ENCODE peak calls at places on chromosomes 12 and 14, in ten cellular contexts. M is neural progenitor cell; S is mucosa of descending colon; K is tibial nerve; O is Caco-2; C is Peyer's patch; Z is A549; J is CD4-positive, alpha-beta memory T cell; Y is fibroblast of lung; N is sigmoid colon. P is an unnamed sample.

GRCh38 chr14:65229431-65230286 is 127.3 kb upstream of the MAX start:
- DNase-seq in M (peak; percentile 68), S (peak; percentile 70), K (peak; percentile 36), O (peak; percentile 47), C (peak; percentile 76), Z (no peak), J (no peak), Y (peak; percentile 51), N (no peak), P (no peak)

GRCh38 chr14:21346532-21347135 is 37.2 kb downstream of the SUPT16H start:
- DNase-seq in M (no peak), S (no peak), K (no peak), O (no peak), C (no peak), Z (no peak), J (no peak), Y (peak; percentile 43), N (no peak), P (no peak)

GRCh38 chr12:85301054-85301453 is 21.0 kb downstream of the ALX1 start:
- DNase-seq in M (no peak), S (no peak), K (no peak), O (no peak), C (no peak), Z (no peak), J (no peak), Y (no peak), N (no peak), P (no peak)

GRCh38 chr12:44307506-44308168 is 471.8 kb downstream of the TMEM117 start:
- DNase-seq in M (no peak), S (no peak), K (no peak), O (no peak), C (no peak), Z (no peak), J (no peak), Y (no peak), N (no peak), P (no peak)

GRCh38 chr14:70881549-70882174 is 25.6 kb upstream of the PCNX1 start:
- DNase-seq in M (no peak), S (no peak), K (no peak), O (no peak), C (no peak), Z (no peak), J (no peak), Y (no peak), N (no peak), P (no peak)

GRCh38 chr12:100716949-100717732 is 77.4 kb upstream of the ANO4 start:
- DNase-seq in M (peak; percentile 81), S (peak; percentile 42), K (no peak), O (no peak), C (no peak), Z (peak; percentile 28), J (no peak), Y (peak; percentile 13), N (no peak), P (no peak)

GRCh38 chr12:71873821-71874220 is 34.3 kb downstream of the TBC1D15 start:
- DNase-seq in M (no peak), S (no peak), K (no peak), O (no peak), C (no peak), Z (no peak), J (no peak), Y (no peak), N (no peak), P (no peak)

GRCh38 chr12:28611115-28611435 is 420.8 kb downstream of the CCDC91 start:
- DNase-seq in M (no peak), S (no peak), K (no peak), O (no peak), C (no peak), Z (no peak), J (no peak), Y (peak; percentile 93), N (no peak), P (no peak)

GRCh38 chr12:47778842-47779241 is 5.8 kb downstream of the SLC48A1 start:
- DNase-seq in M (no peak), S (peak; percentile 55), K (no peak), O (no peak), C (no peak), Z (no peak), J (no peak), Y (no peak), N (peak; percentile 73), P (no peak)

GRCh38 chr12:67137256-67137655 is 131.9 kb upstream of the CAND1 start:
- DNase-seq in M (no peak), S (no peak), K (no peak), O (no peak), C (no peak), Z (no peak), J (no peak), Y (no peak), N (no peak), P (no peak)

GRCh38 chr12:56358836-56359532 is 923 bp downstream of the STAT2 start:
- DNase-seq in M (no peak), S (no peak), K (peak; percentile 40), O (no peak), C (no peak), Z (no peak), J (no peak), Y (peak; percentile 89), N (peak; percentile 66), P (peak; percentile 51)

GRCh38 chr14:95520346-95520745 is 3.9 kb upstream of the SYNE3 start:
- DNase-seq in M (no peak), S (no peak), K (no peak), O (no peak), C (no peak), Z (no peak), J (no peak), Y (no peak), N (no peak), P (no peak)

GRCh38 chr14:106831322-106831720 is 1304.9 kb downstream of the TMEM121 start:
- DNase-seq in M (no peak), S (peak; percentile 71), K (no peak), O (no peak), C (no peak), Z (no peak), J (peak; percentile 35), Y (no peak), N (no peak), P (no peak)

GRCh38 chr12:28882444-28882843 is 266.6 kb upstream of the FAR2 start:
- DNase-seq in M (no peak), S (no peak), K (no peak), O (no peak), C (no peak), Z (no peak), J (no peak), Y (peak; percentile 28), N (no peak), P (no peak)

GRCh38 chr12:109701064-109701463 is 12.6 kb upstream of the FAM222A start:
- DNase-seq in M (no peak), S (no peak), K (no peak), O (no peak), C (no peak), Z (no peak), J (no peak), Y (no peak), N (no peak), P (no peak)

GRCh38 chr14:25032092-25032784 is 17.7 kb downstream of the STXBP6 start:
- DNase-seq in M (no peak), S (no peak), K (no peak), O (peak; percentile 67), C (no peak), Z (no peak), J (no peak), Y (no peak), N (no peak), P (no peak)

GRCh38 chr14:26281280-26281998 is 316.4 kb downstream of the NOVA1 start:
- DNase-seq in M (no peak), S (no peak), K (no peak), O (peak; percentile 50), C (no peak), Z (peak; percentile 5), J (no peak), Y (peak; percentile 77), N (no peak), P (no peak)

GRCh38 chr12:52277486-52278245 is 3.2 kb downstream of the KRT86 start:
- DNase-seq in M (no peak), S (no peak), K (no peak), O (no peak), C (no peak), Z (no peak), J (no peak), Y (peak; percentile 42), N (no peak), P (no peak)
- H3K4me3 ChIP-seq in M (no peak overlapping the region), S (no peak overlapping the region), K (no peak overlapping the region), O (no peak overlapping the region), C (no peak overlapping the region), Z (no peak overlapping the region), J (no peak overlapping the region), Y (no peak overlapping the region), N (no peak overlapping the region), P (no peak overlapping the region)

GRCh38 chr12:123075092-123075491 is 75.8 kb downstream of the PITPNM2 start:
- DNase-seq in M (no peak), S (no peak), K (peak; percentile 32), O (no peak), C (no peak), Z (no peak), J (no peak), Y (no peak), N (no peak), P (no peak)
- H3K4me1 ChIP-seq in M (peaks cover 47% of the 10 kb centered on the region), S (peaks cover 5% of the 10 kb centered on the region), K (no peaks in the 10 kb centered on the region), O (peaks cover 4% of the 10 kb centered on the region), C (peaks cover 17% of the 10 kb centered on the region), Z (peaks cover 23% of the 10 kb centered on the region), J (peaks cover 42% of the 10 kb centered on the region), Y (peaks cover 13% of the 10 kb centered on the region), N (peaks cover 66% of the 10 kb centered on the region), P (no peaks in the 10 kb centered on the region)

DNA sequence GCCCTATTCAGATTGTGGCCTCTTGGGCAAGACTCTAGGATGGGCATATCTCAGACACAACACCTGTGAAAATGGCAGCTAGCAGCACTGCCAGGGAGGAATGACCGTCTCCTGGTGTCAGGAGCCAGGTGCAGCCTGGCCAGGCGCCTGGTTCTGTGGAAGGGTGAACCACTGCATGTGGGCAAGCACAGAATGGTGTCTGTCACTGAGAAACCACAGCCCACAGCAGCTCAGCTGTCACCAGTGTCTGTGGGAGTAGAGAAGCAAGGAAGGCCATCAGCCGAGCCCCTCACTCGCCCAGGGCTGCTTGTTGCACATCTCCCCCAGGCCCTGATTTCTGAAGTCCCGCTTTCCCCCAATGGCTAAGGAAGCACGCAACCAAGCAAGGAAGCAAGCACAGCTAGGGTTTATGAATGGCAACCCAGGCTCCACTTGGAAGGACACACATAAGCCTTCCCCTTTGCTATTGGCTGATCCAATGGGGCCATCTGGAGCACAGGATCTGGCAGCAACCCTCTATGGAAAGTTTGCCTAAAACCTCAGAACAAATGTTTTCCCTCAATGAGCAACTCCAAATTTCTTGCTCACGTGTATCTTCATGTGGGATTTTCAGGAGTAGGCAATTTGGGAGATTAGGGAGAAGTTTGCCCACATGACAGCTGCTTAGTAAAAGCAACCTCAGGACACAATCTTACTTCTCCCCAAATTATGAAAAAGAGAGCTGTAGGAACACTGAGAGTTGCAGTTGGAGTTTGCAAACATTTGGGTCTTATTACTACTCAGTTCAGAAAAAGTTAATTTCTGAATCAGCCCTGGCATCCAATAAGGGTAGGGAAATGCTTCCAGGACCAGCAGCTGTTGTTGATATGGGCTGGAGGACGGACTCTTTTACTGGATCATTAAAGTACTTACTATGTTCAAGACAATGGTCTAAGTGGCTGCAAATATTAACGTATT is 44.7 kb downstream of the GPHB5 start:
- DNase-seq in M (no peak), S (no peak), K (peak; percentile 38), O (no peak), C (no peak), Z (no peak), J (no peak), Y (peak; percentile 45), N (peak; percentile 82), P (no peak)
- H3K4me3 ChIP-seq in M (no peak overlapping the region), S (no peak overlapping the region), K (no peak overlapping the region), O (no peak overlapping the region), C (no peak overlapping the region), Z (no peak overlapping the region), J (no peak overlapping the region), Y (no peak overlapping the region), N (no peak overlapping the region), P (no peak overlapping the region)

GRCh38 chr14:101839236-101839635 is 77.7 kb downstream of the PPP2R5C start:
- DNase-seq in M (no peak), S (no peak), K (no peak), O (no peak), C (no peak), Z (no peak), J (peak; percentile 59), Y (no peak), N (no peak), P (no peak)
- H3K4me1 ChIP-seq in M (no peaks in the 10 kb centered on the region), S (peaks cover 19% of the 10 kb centered on the region), K (peaks cover 3% of the 10 kb centered on the region), O (no peaks in the 10 kb centered on the region), C (peaks cover 7% of the 10 kb centered on the region), Z (peaks cover 15% of the 10 kb centered on the region), J (peaks cover 98% of the 10 kb centered on the region), Y (peaks cover 20% of the 10 kb centered on the region), N (peaks cover 76% of the 10 kb centered on the region), P (peaks cover 8% of the 10 kb centered on the region)

P was measured in breast epithelium.